ENCODE peak calls at places on chromosomes 13 and 19, in four cellular contexts. One of them, this sample, is unnamed.

GRCh38 chr13:112733661-112734379 is 44.0 kb downstream of the ATP11A start:
- DNase-seq in GM23248: no peak
- DNase-seq in epithelial cell of esophagus: no peak
- DNase-seq in aorta: no peak
- DNase-seq in this sample: no peak

GRCh38 chr13:40026174-40026585 is 370.7 kb downstream of the COG6 start:
- DNase-seq in GM23248: no peak
- DNase-seq in epithelial cell of esophagus: peak
- DNase-seq in aorta: no peak
- DNase-seq in this sample: no peak

GRCh38 chr19:4832776-4833175 is 1.3 kb upstream of the TICAM1 start:
- DNase-seq in GM23248: no peak
- DNase-seq in epithelial cell of esophagus: no peak
- DNase-seq in aorta: no peak
- DNase-seq in this sample: no peak

GRCh38 chr19:10713317-10713716 is 4.6 kb upstream of the DNM2 start:
- DNase-seq in GM23248: no peak
- DNase-seq in epithelial cell of esophagus: no peak
- DNase-seq in aorta: no peak
- DNase-seq in this sample: no peak

GRCh38 chr13:73708393-73708985 is 425.7 kb downstream of the KLF12 start:
- DNase-seq in GM23248: peak
- DNase-seq in epithelial cell of esophagus: peak
- DNase-seq in aorta: no peak
- DNase-seq in this sample: peak

GRCh38 chr13:73036566-73036965 is 22.2 kb upstream of the KLF5 start:
- DNase-seq in GM23248: no peak
- DNase-seq in epithelial cell of esophagus: no peak
- DNase-seq in aorta: no peak
- DNase-seq in this sample: no peak

GRCh38 chr13:53137777-53138176 is 109.2 kb downstream of the OLFM4 start:
- DNase-seq in GM23248: peak
- DNase-seq in epithelial cell of esophagus: peak
- DNase-seq in aorta: no peak
- DNase-seq in this sample: no peak

GRCh38 chr13:75934889-75935288 is 298.8 kb downstream of the LMO7 start:
- DNase-seq in GM23248: peak
- DNase-seq in epithelial cell of esophagus: peak
- DNase-seq in aorta: no peak
- DNase-seq in this sample: no peak

GRCh38 chr19:57434386-57435061 is 601 bp upstream of the ZNF749 start:
- DNase-seq in GM23248: peak
- DNase-seq in epithelial cell of esophagus: peak
- DNase-seq in aorta: no peak
- DNase-seq in this sample: no peak

GRCh38 chr19:2578391-2578826 is 102.5 kb downstream of the GADD45B start:
- DNase-seq in GM23248: peak
- DNase-seq in epithelial cell of esophagus: peak
- DNase-seq in aorta: peak
- DNase-seq in this sample: no peak

GRCh38 chr13:34943675-34944634 is 1.9 kb downstream of the NBEA start:
- DNase-seq in GM23248: no peak
- DNase-seq in epithelial cell of esophagus: no peak
- DNase-seq in aorta: no peak
- DNase-seq in this sample: no peak

GRCh38 chr19:36151144-36152051 is 849 bp downstream of the COX7A1 start:
- DNase-seq in GM23248: peak
- DNase-seq in epithelial cell of esophagus: no peak
- DNase-seq in aorta: peak
- DNase-seq in this sample: no peak

GRCh38 chr19:11152318-11153062 is 3.1 kb downstream of the SPC24 start:
- DNase-seq in GM23248: peak
- DNase-seq in epithelial cell of esophagus: peak
- DNase-seq in aorta: peak
- DNase-seq in this sample: no peak

GRCh38 chr13:100269837-100270236 is 180.9 kb downstream of the PCCA start:
- DNase-seq in GM23248: peak
- DNase-seq in epithelial cell of esophagus: peak
- DNase-seq in aorta: peak
- DNase-seq in this sample: no peak

GRCh38 chr13:100491164-100491847 is 97.3 kb downstream of the GGACT start:
- DNase-seq in GM23248: no peak
- DNase-seq in epithelial cell of esophagus: no peak
- DNase-seq in aorta: no peak
- DNase-seq in this sample: no peak

GRCh38 chr13:36130542-36131214 is 504 bp downstream of the DCLK1 start:
- DNase-seq in GM23248: peak
- DNase-seq in epithelial cell of esophagus: peak
- DNase-seq in aorta: peak
- DNase-seq in this sample: peak

GRCh38 chr13:60019119-60019993 is 144.4 kb downstream of the DIAPH3 start:
- DNase-seq in GM23248: no peak
- DNase-seq in epithelial cell of esophagus: peak
- DNase-seq in aorta: no peak
- DNase-seq in this sample: no peak

GRCh38 chr13:22235950-22236290 is 565.0 kb downstream of the FGF9 start:
- DNase-seq in GM23248: no peak
- DNase-seq in epithelial cell of esophagus: no peak
- DNase-seq in aorta: no peak
- DNase-seq in this sample: no peak

GRCh38 chr13:113612626-113613025 is 28.1 kb downstream of the TFDP1 start:
- DNase-seq in GM23248: no peak
- DNase-seq in epithelial cell of esophagus: no peak
- DNase-seq in aorta: no peak
- DNase-seq in this sample: no peak

GRCh38 chr13:51806571-51806970 is 2.6 kb upstream of the DHRS12 start:
- DNase-seq in GM23248: peak
- DNase-seq in epithelial cell of esophagus: peak
- DNase-seq in aorta: no peak
- DNase-seq in this sample: no peak

GRCh38 chr13:67048793-67049150 is 181.4 kb downstream of the PCDH9 start:
- DNase-seq in GM23248: no peak
- DNase-seq in epithelial cell of esophagus: no peak
- DNase-seq in aorta: no peak
- DNase-seq in this sample: no peak

GRCh38 chr19:46453661-46454060 is 17.7 kb downstream of the PNMA8A start:
- DNase-seq in GM23248: no peak
- DNase-seq in epithelial cell of esophagus: peak
- DNase-seq in aorta: no peak
- DNase-seq in this sample: no peak

GRCh38 chr13:51619614-51620013 is 35.4 kb downstream of the WDFY2 start:
- DNase-seq in GM23248: peak
- DNase-seq in epithelial cell of esophagus: peak
- DNase-seq in aorta: no peak
- DNase-seq in this sample: no peak

GRCh38 chr13:81987677-81988357 is 1646.9 kb upstream of the SPRY2 start:
- DNase-seq in GM23248: no peak
- DNase-seq in epithelial cell of esophagus: no peak
- DNase-seq in aorta: no peak
- DNase-seq in this sample: no peak

GRCh38 chr13:48232420-48233096 is 448 bp upstream of the ITM2B start:
- DNase-seq in GM23248: peak
- DNase-seq in epithelial cell of esophagus: no peak
- DNase-seq in aorta: no peak
- DNase-seq in this sample: no peak

GRCh38 chr13:86974995-86975328 is 696.2 kb upstream of the SLITRK5 start:
- DNase-seq in GM23248: no peak
- DNase-seq in epithelial cell of esophagus: no peak
- DNase-seq in aorta: no peak
- DNase-seq in this sample: peak

GRCh38 chr13:110419391-110419791 is 112.3 kb downstream of the COL4A2 start:
- DNase-seq in GM23248: no peak
- DNase-seq in epithelial cell of esophagus: peak
- DNase-seq in aorta: no peak
- DNase-seq in this sample: no peak

GRCh38 chr13:53064721-53065120 is 36.1 kb downstream of the OLFM4 start:
- DNase-seq in GM23248: no peak
- DNase-seq in epithelial cell of esophagus: no peak
- DNase-seq in aorta: no peak
- DNase-seq in this sample: no peak

DNA sequence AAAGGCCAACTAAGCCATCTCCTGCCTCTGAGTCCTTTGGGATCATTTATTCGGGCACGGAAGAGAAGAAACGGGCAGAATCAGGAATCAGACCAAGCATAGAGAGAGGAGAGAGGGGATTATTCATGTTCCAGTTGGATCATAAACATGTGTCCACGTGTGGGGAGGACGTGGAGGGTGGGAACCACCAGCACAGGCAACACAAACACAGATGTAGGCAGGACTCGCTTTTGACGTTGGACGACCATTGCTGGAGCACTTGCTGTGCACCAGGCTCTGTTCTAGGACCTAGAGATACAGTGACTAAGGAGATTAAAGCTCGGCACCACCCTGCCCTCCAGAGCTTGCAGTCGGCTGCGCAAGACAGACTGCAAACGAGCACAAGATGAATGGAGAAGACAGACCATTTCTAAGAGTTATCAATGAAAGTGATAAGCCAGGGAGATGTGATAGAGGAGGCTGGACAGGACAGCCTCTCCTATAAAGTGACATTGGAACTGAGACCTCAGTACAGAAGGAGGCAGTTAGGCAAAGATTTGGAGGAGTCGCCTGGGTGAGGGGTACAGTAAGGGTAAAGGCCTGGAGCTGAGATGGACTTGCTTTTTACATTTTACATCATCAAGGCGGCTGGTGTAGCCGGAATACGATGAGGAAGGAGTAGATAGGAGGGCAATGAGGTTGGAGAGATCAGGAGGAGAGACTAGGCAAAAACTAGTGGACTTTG is 716 bp downstream of the SH2D3A start:
- DNase-seq in GM23248: no peak
- DNase-seq in epithelial cell of esophagus: peak
- DNase-seq in aorta: no peak
- DNase-seq in this sample: no peak
- H3K4me3 ChIP-seq in GM23248: no peak
- H3K4me3 ChIP-seq in epithelial cell of esophagus: peak
- H3K4me3 ChIP-seq in aorta: no peak
- H3K4me3 ChIP-seq in this sample: peak

DNA sequence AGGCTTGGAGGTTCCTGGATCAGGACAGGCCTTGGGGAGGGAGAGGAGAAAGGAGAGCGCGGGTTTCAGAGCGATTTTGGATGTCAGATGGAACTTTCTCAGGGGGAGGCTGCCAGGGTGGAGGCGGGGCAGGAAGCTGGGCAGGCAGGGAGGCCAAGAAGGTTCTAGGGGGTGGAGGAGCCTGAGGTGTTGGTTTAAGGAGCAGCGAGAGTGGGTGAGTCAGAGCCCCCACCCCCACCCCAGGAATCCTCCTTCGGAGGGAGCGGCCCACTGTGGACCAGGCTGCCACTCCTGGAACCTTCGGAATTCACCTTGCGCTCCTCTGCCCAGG is 15.9 kb upstream of the NOP53 start:
- DNase-seq in GM23248: peak
- DNase-seq in epithelial cell of esophagus: peak
- DNase-seq in aorta: peak
- DNase-seq in this sample: no peak
- H3K4me3 ChIP-seq in GM23248: peak
- H3K4me3 ChIP-seq in epithelial cell of esophagus: peak
- H3K4me3 ChIP-seq in aorta: no peak
- H3K4me3 ChIP-seq in this sample: no peak

GRCh38 chr19:42201489-42202289 is 15.8 kb downstream of the DEDD2 start:
- DNase-seq in GM23248: no peak
- DNase-seq in epithelial cell of esophagus: no peak
- DNase-seq in aorta: peak
- DNase-seq in this sample: no peak

GRCh38 chr19:42199440-42200115 is 17.9 kb downstream of the DEDD2 start:
- DNase-seq in GM23248: no peak
- DNase-seq in epithelial cell of esophagus: peak
- DNase-seq in aorta: peak
- DNase-seq in this sample: no peak

GRCh38 chr19:42202290-42202867 is 15.1 kb downstream of the DEDD2 start:
- DNase-seq in GM23248: no peak
- DNase-seq in epithelial cell of esophagus: no peak
- DNase-seq in aorta: no peak
- DNase-seq in this sample: no peak

GRCh38 chr19:42198676-42199439 is 18.6 kb downstream of the DEDD2 start:
- DNase-seq in GM23248: no peak
- DNase-seq in epithelial cell of esophagus: no peak
- DNase-seq in aorta: peak
- DNase-seq in this sample: no peak

GRCh38 chr19:42200116-42200740 is 17.2 kb downstream of the DEDD2 start:
- DNase-seq in GM23248: no peak
- DNase-seq in epithelial cell of esophagus: no peak
- DNase-seq in aorta: peak
- DNase-seq in this sample: no peak
- H3K4me3 ChIP-seq in GM23248: no peak
- H3K4me3 ChIP-seq in epithelial cell of esophagus: no peak
- H3K4me3 ChIP-seq in aorta: no peak
- H3K4me3 ChIP-seq in this sample: no peak

GRCh38 chr13:46050771-46051170 is 1.8 kb downstream of the ZC3H13 start:
- DNase-seq in GM23248: no peak
- DNase-seq in epithelial cell of esophagus: no peak
- DNase-seq in aorta: no peak
- DNase-seq in this sample: no peak
- H3K4me3 ChIP-seq in GM23248: peak
- H3K4me3 ChIP-seq in epithelial cell of esophagus: no peak
- H3K4me3 ChIP-seq in aorta: no peak
- H3K4me3 ChIP-seq in this sample: no peak

GRCh38 chr19:1360818-1361461 is 22.8 kb upstream of the NDUFS7 start:
- DNase-seq in GM23248: peak
- DNase-seq in epithelial cell of esophagus: peak
- DNase-seq in aorta: peak
- DNase-seq in this sample: no peak
- H3K4me3 ChIP-seq in GM23248: peak
- H3K4me3 ChIP-seq in epithelial cell of esophagus: no peak
- H3K4me3 ChIP-seq in aorta: no peak
- H3K4me3 ChIP-seq in this sample: no peak

This sample was measured in WERI-Rb-1.